ENCODE peak calls at places on chromosomes 13 and 19, in four cellular contexts. O is esophagus muscularis mucosa, L is NCI-H345, W is psoas muscle. X is an unnamed sample.

GRCh38 chr19:49677901-49678674 is 1.0 kb downstream of the PRMT1 start:
- DNase-seq in O (peak), L (peak), W (peak), X (no peak)

GRCh38 chr13:100454876-100455275 is 133.7 kb downstream of the GGACT start:
- DNase-seq in O (no peak), L (no peak), W (no peak), X (no peak)

GRCh38 chr19:46295401-46296308 is 1.2 kb upstream of the HIF3A start:
- DNase-seq in O (no peak), L (no peak), W (peak), X (no peak)

GRCh38 chr13:97224544-97225324 is 2.6 kb downstream of the MBNL2 start:
- DNase-seq in O (no peak), L (peak), W (no peak), X (no peak)

GRCh38 chr19:480016-480855 is 16.1 kb upstream of the MADCAM1 start:
- DNase-seq in O (no peak), L (peak), W (peak), X (no peak)

GRCh38 chr13:27290715-27291114 is 20.1 kb downstream of the RASL11A start:
- DNase-seq in O (no peak), L (no peak), W (no peak), X (no peak)

GRCh38 chr19:14871619-14872230 is 14.2 kb downstream of the OR7A17 start:
- DNase-seq in O (no peak), L (no peak), W (no peak), X (no peak)

GRCh38 chr13:74820809-74821208 is 661.2 kb downstream of the TBC1D4 start:
- DNase-seq in O (no peak), L (no peak), W (no peak), X (no peak)

GRCh38 chr19:43575955-43576451 is 402 bp downstream of the PINLYP start:
- DNase-seq in O (no peak), L (peak), W (no peak), X (no peak)

GRCh38 chr19:11176466-11177193 is 20.7 kb downstream of the KANK2 start:
- DNase-seq in O (no peak), L (no peak), W (no peak), X (no peak)

GRCh38 chr13:30113531-30113930 is 193.8 kb downstream of the KATNAL1 start:
- DNase-seq in O (no peak), L (no peak), W (no peak), X (no peak)

GRCh38 chr19:48746738-48747575 is at the start of gene IZUMO1:
- DNase-seq in O (no peak), L (no peak), W (peak), X (no peak)

GRCh38 chr19:56108447-56109195 is 12.5 kb downstream of the ZNF787 start:
- DNase-seq in O (no peak), L (no peak), W (peak), X (no peak)

GRCh38 chr13:31675521-31675953 is 63.8 kb upstream of the RXFP2 start:
- DNase-seq in O (no peak), L (no peak), W (no peak), X (no peak)

X was measured in vagina.